ENCODE peak calls at places on chromosomes 2 and 18, in ten cellular contexts. L, X, V, H, Y, I, N, A, T and W are unnamed samples.

GRCh38 chr2:45885111-45885685 is 233.7 kb downstream of the PRKCE start:
- DNase-seq in T (no peak), N (no peak), I (no peak), X (no peak), A (no peak), Y (no peak), L (no peak), H (no peak), V (no peak), W (no peak)

GRCh38 chr2:14313351-14313750 is 319.2 kb upstream of the LRATD1 start:
- DNase-seq in N (no peak), H (no peak), T (no peak), I (no peak), Y (no peak), X (no peak), A (no peak), L (no peak), V (no peak), W (no peak)

GRCh38 chr2:43762286-43762685 is 11.6 kb upstream of the DYNC2LI1 start:
- DNase-seq in T (no peak), V (no peak), L (no peak), I (no peak), Y (no peak), H (no peak), A (no peak), X (no peak), N (no peak), W (no peak)

GRCh38 chr18:55405655-55406373 is 182.2 kb downstream of the TCF4 start:
- DNase-seq in A (peak; percentile 44), V (no peak), L (no peak), X (peak; percentile 99), I (peak; percentile 84), N (peak; percentile 66), H (no peak), T (peak; percentile 90), Y (no peak), W (peak; percentile 8)

GRCh38 chr2:10646153-10646552 is 43.6 kb downstream of the NOL10 start:
- DNase-seq in H (no peak), T (no peak), L (no peak), V (no peak), A (no peak), X (no peak), N (no peak), Y (no peak), I (no peak), W (no peak)

GRCh38 chr2:56587456-56587855 is 403.7 kb downstream of the CCDC85A start:
- DNase-seq in H (no peak), Y (no peak), V (no peak), N (no peak), A (no peak), L (no peak), I (no peak), X (no peak), T (no peak), W (no peak)

GRCh38 chr2:47451790-47452189 is 48.8 kb downstream of the MSH2 start:
- DNase-seq in L (no peak), T (no peak), I (no peak), N (no peak), Y (no peak), H (no peak), X (no peak), A (no peak), V (no peak), W (no peak)

GRCh38 chr2:214126135-214126534 is 284.7 kb upstream of the VWC2L start:
- DNase-seq in X (peak; percentile 1), T (no peak), N (no peak), I (no peak), Y (no peak), V (no peak), A (no peak), H (no peak), L (no peak), W (no peak)

GRCh38 chr18:62555135-62555534 is 32.3 kb downstream of the ZCCHC2 start:
- DNase-seq in Y (no peak), L (no peak), N (no peak), V (no peak), A (no peak), X (peak; percentile 4), I (no peak), H (no peak), T (no peak), W (no peak)

GRCh38 chr2:168169097-168169745 is 78.2 kb downstream of the STK39 start:
- DNase-seq in Y (no peak), L (no peak), I (no peak), X (peak; percentile 56), V (no peak), N (no peak), A (no peak), T (no peak), H (no peak), W (no peak)

GRCh38 chr2:201644001-201644400 is 698 bp upstream of the TMEM237 start:
- DNase-seq in A (no peak), X (no peak), V (no peak), N (no peak), I (peak; percentile 51), H (no peak), L (no peak), Y (no peak), T (no peak), W (no peak)